ENCODE peak calls at places on chromosomes 12 and 14, in seven cellular contexts. H, M, N, B, W, Z and P are unnamed samples.

GRCh38 chr14:105060751-105061427 is 4.3 kb downstream of the GPR132 start:
- DNase-seq in H (no peak), M (peak; percentile 54), N (peak; percentile 38), B (peak; percentile 55), W (no peak), Z (peak; percentile 69), P (no peak)

GRCh38 chr12:53207042-53207441 is at the start of gene ITGB7:
- DNase-seq in H (no peak), M (peak; percentile 81), N (peak; percentile 52), B (no peak), W (no peak), Z (no peak), P (peak; percentile 53)

GRCh38 chr14:90632451-90632850 is 183.8 kb downstream of the TTC7B start:
- DNase-seq in H (peak; percentile 34), M (no peak), N (no peak), B (no peak), W (no peak), Z (no peak), P (no peak)

GRCh38 chr12:39103552-39104165 is 198.3 kb upstream of the CPNE8 start:
- DNase-seq in H (no peak), M (no peak), N (no peak), B (no peak), W (no peak), Z (no peak), P (no peak)

GRCh38 chr12:78457951-78458350 is 406.6 kb upstream of the SYT1 start:
- DNase-seq in H (peak; percentile 72), M (no peak), N (no peak), B (no peak), W (no peak), Z (no peak), P (no peak)

GRCh38 chr12:108150436-108150835 is 21.3 kb downstream of the WSCD2 start:
- DNase-seq in H (no peak), M (no peak), N (no peak), B (no peak), W (no peak), Z (no peak), P (no peak)

GRCh38 chr12:128259556-128260070 is 7.4 kb upstream of the TMEM132C start:
- DNase-seq in H (no peak), M (no peak), N (no peak), B (no peak), W (peak; percentile 21), Z (no peak), P (no peak)

GRCh38 chr14:60722836-60723217 is 1.3 kb downstream of the SIX4 start:
- DNase-seq in H (peak; percentile 11), M (peak; percentile 7), N (no peak), B (no peak), W (no peak), Z (peak; percentile 36), P (no peak)

GRCh38 chr12:32293808-32294419 is 105.4 kb upstream of the FGD4 start:
- DNase-seq in H (no peak), M (no peak), N (no peak), B (no peak), W (no peak), Z (no peak), P (no peak)

GRCh38 chr12:108306014-108306501 is 33.1 kb downstream of the CMKLR1 start:
- DNase-seq in H (peak; percentile 15), M (no peak), N (no peak), B (no peak), W (no peak), Z (no peak), P (no peak)

GRCh38 chr12:53215497-53215896 is 8.4 kb upstream of the ITGB7 start:
- DNase-seq in H (no peak), M (no peak), N (no peak), B (no peak), W (no peak), Z (no peak), P (no peak)

GRCh38 chr14:72666610-72667009 is 227.3 kb downstream of the DPF3 start:
- DNase-seq in H (peak; percentile 89), M (no peak), N (no peak), B (no peak), W (no peak), Z (no peak), P (no peak)

GRCh38 chr12:111271674-111272418 is 97.0 kb downstream of the PHETA1 start:
- DNase-seq in H (no peak), M (no peak), N (no peak), B (no peak), W (no peak), Z (no peak), P (no peak)

GRCh38 chr12:15633201-15633600 is 156.0 kb downstream of the EPS8 start:
- DNase-seq in H (no peak), M (no peak), N (no peak), B (no peak), W (no peak), Z (no peak), P (no peak)

GRCh38 chr12:85466906-85467305 is 186.9 kb downstream of the ALX1 start:
- DNase-seq in H (peak; percentile 3), M (no peak), N (no peak), B (no peak), W (no peak), Z (no peak), P (no peak)

GRCh38 chr14:80867798-80868197 is 73.7 kb downstream of the CEP128 start:
- DNase-seq in H (no peak), M (no peak), N (no peak), B (no peak), W (no peak), Z (no peak), P (no peak)

GRCh38 chr12:12441891-12442461 is 85.1 kb downstream of the BORCS5 start:
- DNase-seq in H (peak; percentile 39), M (no peak), N (no peak), B (no peak), W (no peak), Z (no peak), P (peak; percentile 62)

GRCh38 chr14:69692542-69693053 is 74.3 kb upstream of the SRSF5 start:
- DNase-seq in H (no peak), M (no peak), N (no peak), B (no peak), W (no peak), Z (no peak), P (no peak)

GRCh38 chr12:11797317-11797913 is 147.9 kb downstream of the ETV6 start:
- DNase-seq in H (peak; percentile 97), M (no peak), N (peak; percentile 37), B (no peak), W (no peak), Z (no peak), P (no peak)

GRCh38 chr14:68807148-68807600 is 14.3 kb upstream of the ZFP36L1 start:
- DNase-seq in H (peak; percentile 94), M (no peak), N (peak; percentile 76), B (peak; percentile 62), W (peak; percentile 83), Z (peak; percentile 79), P (no peak)

GRCh38 chr14:85454183-85454813 is 75.6 kb upstream of the FLRT2 start:
- DNase-seq in H (no peak), M (no peak), N (no peak), B (no peak), W (no peak), Z (no peak), P (no peak)

DNA sequence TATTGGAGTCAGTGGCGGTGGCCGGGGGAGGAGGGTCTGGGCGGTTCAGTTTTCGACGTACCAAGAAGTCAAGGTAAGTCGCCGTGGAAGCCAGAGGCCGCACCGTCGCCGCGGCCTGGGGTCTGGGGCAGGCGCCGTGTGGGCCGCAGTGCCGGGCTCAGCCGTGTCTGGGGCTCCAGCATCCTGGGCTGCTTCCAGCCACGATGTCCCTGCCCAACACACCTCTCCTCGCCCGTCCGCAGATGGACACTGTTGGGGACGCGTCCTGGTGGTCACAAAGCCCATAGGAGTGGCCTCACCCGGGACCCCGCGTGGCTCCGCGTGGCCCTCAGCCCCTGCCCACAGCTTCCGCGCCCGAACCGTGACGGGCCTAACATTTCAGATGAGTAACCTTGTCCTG is 59.1 kb downstream of the FBRSL1 start:
- DNase-seq in H (no peak), M (no peak), N (no peak), B (no peak), W (no peak), Z (no peak), P (no peak)
- H3K27me3 ChIP-seq in H (no peaks in the 10 kb centered on the region), M (no peaks in the 10 kb centered on the region), N (no peaks in the 10 kb centered on the region), B (no peaks in the 10 kb centered on the region), W (no peaks in the 10 kb centered on the region), Z (no peaks in the 10 kb centered on the region), P (no peaks in the 10 kb centered on the region)

GRCh38 chr12:47758584-47758833 is 171 bp downstream of the RAPGEF3 start:
- DNase-seq in H (no peak), M (no peak), N (no peak), B (no peak), W (peak; percentile 41), Z (no peak), P (no peak)

GRCh38 chr12:47755655-47756562 is 2.8 kb downstream of the RAPGEF3 start:
- DNase-seq in H (no peak), M (peak; percentile 80), N (peak; percentile 76), B (no peak), W (no peak), Z (no peak), P (no peak)

GRCh38 chr12:47758834-47759690 is at the start of gene RAPGEF3:
- DNase-seq in H (peak; percentile 75), M (peak; percentile 86), N (peak; percentile 93), B (peak; percentile 89), W (peak; percentile 86), Z (peak; percentile 88), P (peak; percentile 65)

GRCh38 chr12:47757360-47757839 is 1.3 kb downstream of the RAPGEF3 start:
- DNase-seq in H (no peak), M (no peak), N (no peak), B (no peak), W (no peak), Z (no peak), P (no peak)

GRCh38 chr12:47757840-47758583 is 668 bp downstream of the RAPGEF3 start:
- DNase-seq in H (no peak), M (peak; percentile 14), N (peak; percentile 52), B (no peak), W (peak; percentile 73), Z (no peak), P (no peak)
- H3K4me3 ChIP-seq in H (no peak overlapping the region), M (peak overlapping the region; percentile 44), N (peak overlapping the region; percentile 57), B (peak overlapping the region; percentile 61), W (peak overlapping the region; percentile 64), Z (peak overlapping the region; percentile 61), P (peak overlapping the region; percentile 73)

DNA sequence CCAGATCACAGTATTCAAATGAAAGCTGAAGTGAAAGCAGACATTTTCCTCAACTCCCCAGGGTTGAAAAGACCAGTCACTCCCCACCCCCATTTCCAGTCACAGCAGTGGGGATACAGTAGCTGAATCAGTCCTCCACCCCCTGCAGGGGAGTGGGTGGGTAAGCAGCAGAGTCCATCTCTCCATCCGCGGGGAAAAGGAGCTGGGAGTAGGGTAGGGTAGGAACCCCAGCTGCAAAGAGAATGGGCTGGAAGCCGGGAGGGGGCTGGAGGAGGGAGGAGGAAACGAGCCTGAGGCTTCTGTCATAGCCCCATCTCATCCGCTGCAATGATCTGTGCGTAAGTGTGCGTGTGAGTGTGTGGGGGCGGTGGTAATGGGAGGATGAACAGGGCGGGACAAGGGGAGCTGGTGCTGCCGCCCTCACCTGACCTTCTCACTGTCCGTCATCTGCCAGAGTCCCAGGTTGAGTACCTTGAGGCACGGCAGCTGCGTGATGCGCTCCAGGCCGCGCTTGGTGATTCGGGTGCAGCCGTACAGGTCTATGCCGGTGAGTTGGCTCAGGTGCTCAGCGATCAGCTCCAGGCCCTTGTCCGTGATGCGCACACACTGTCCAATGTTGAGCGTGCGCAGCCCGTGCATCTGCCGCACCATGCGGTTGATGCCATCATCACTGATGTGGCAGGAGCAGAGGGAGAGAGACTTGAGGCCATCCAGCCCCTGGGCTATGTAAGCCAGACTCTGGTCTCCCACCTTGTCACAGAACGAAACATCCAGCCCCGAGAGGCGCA is 1.7 kb downstream of the FBXL14 start:
- DNase-seq in H (peak; percentile 84), M (peak; percentile 65), N (no peak), B (no peak), W (no peak), Z (peak; percentile 56), P (peak; percentile 38)
- H3K27me3 ChIP-seq in H (no peaks in the 10 kb centered on the region), M (no peaks in the 10 kb centered on the region), N (no peaks in the 10 kb centered on the region), B (no peaks in the 10 kb centered on the region), W (no peaks in the 10 kb centered on the region), Z (no peaks in the 10 kb centered on the region), P (no peaks in the 10 kb centered on the region)

GRCh38 chr12:26114720-26115406 is 10.0 kb downstream of the BHLHE41 start:
- DNase-seq in H (no peak), M (no peak), N (no peak), B (no peak), W (no peak), Z (no peak), P (no peak)
- H3K4me3 ChIP-seq in H (peak overlapping the region; percentile 58), M (no peak overlapping the region), N (peak overlapping the region; percentile 51), B (peak overlapping the region; percentile 53), W (peak overlapping the region; percentile 52), Z (peak overlapping the region; percentile 45), P (peak overlapping the region; percentile 35)